ENCODE peak calls at places on chromosomes 5 and 9, in ten cellular contexts. T is cardiac fibroblast; C is H9; M is NCI-H510A treated with DMSO at 0.1 percent for 48 hours; Y is OCI-LY7; D is lower lobe of right lung; S is activated CD4-positive, alpha-beta T cell treated with anti-CD3 and anti-CD28 coated beads, Interleukin-2, amount 50 U/mL, for 48 hours; O is stromal cell of bone marrow; N is MV-4-11; J is CD8-positive, alpha-beta memory T cell. G is an unnamed sample.
A peak's percentile ranks its signal among the peaks of the same experiment; 100 is the strongest.

GRCh38 chr5:57900356-57900944 is 417.8 kb upstream of the ACTBL2 start:
- DNase-seq in T (no peak), C (no peak), M (no peak), Y (no peak), D (no peak), S (no peak), O (no peak), N (no peak), J (no peak), G (no peak)

GRCh38 chr5:61344187-61344944 is 12.3 kb downstream of the ZSWIM6 start:
- DNase-seq in T (no peak), C (no peak), M (peak; percentile 21), Y (no peak), D (no peak), S (no peak), O (no peak), N (no peak), J (no peak), G (no peak)

GRCh38 chr5:172595591-172596455 is 45.2 kb upstream of the NEURL1B start:
- DNase-seq in T (no peak), C (no peak), M (no peak), Y (no peak), D (no peak), S (no peak), O (no peak), N (no peak), J (no peak), G (no peak)

GRCh38 chr9:118215544-118215943 is 511.3 kb downstream of the TLR4 start:
- DNase-seq in T (no peak), C (no peak), M (no peak), Y (no peak), D (no peak), S (no peak), O (no peak), N (no peak), J (no peak), G (no peak)

GRCh38 chr5:160439205-160439600 is 17.5 kb downstream of the PTTG1 start:
- DNase-seq in T (peak; percentile 83), C (peak; percentile 91), M (no peak), Y (peak; percentile 83), D (peak; percentile 87), S (peak; percentile 95), O (peak; percentile 43), N (peak; percentile 65), J (peak; percentile 86), G (peak; percentile 93)

GRCh38 chr5:52807037-52807436 is 19.3 kb downstream of the ITGA1 start:
- DNase-seq in T (no peak), C (no peak), M (no peak), Y (no peak), D (no peak), S (no peak), O (no peak), N (no peak), J (no peak), G (no peak)

GRCh38 chr5:131245948-131246347 is 17.9 kb upstream of the CDC42SE2 start:
- DNase-seq in T (no peak), C (no peak), M (no peak), Y (no peak), D (no peak), S (no peak), O (no peak), N (no peak), J (no peak), G (no peak)

GRCh38 chr5:150523472-150524350 is 15.8 kb downstream of the NDST1 start:
- DNase-seq in T (peak; percentile 86), C (peak; percentile 66), M (peak; percentile 32), Y (peak; percentile 73), D (no peak), S (no peak), O (no peak), N (peak; percentile 51), J (no peak), G (no peak)

GRCh38 chr5:75356719-75357118 is 19.7 kb downstream of the HMGCR start:
- DNase-seq in T (no peak), C (no peak), M (no peak), Y (no peak), D (no peak), S (no peak), O (no peak), N (no peak), J (no peak), G (no peak)

GRCh38 chr9:98995059-98995665 is 51.5 kb downstream of the COL15A1 start:
- DNase-seq in T (peak; percentile 59), C (peak; percentile 17), M (no peak), Y (no peak), D (no peak), S (no peak), O (no peak), N (no peak), J (no peak), G (no peak)

GRCh38 chr9:69397384-69398214 is 72.6 kb downstream of the ENTREP1 start:
- DNase-seq in T (no peak), C (no peak), M (no peak), Y (no peak), D (no peak), S (no peak), O (peak; percentile 38), N (no peak), J (no peak), G (no peak)

GRCh38 chr9:98158071-98158791 is 34.2 kb downstream of the CORO2A start:
- DNase-seq in T (no peak), C (no peak), M (peak; percentile 86), Y (no peak), D (peak; percentile 61), S (no peak), O (no peak), N (no peak), J (no peak), G (no peak)

G was measured in stimulated activated naive CD8-positive, alpha-beta T cell treated with anti-CD3 and anti-CD28 coated beads, Interleukin-15, Interleukin-2, amounts not matched to agents 100 U/mL and 50 U/mL, for 24 hours.